ENCODE peak calls at places on chromosome 17, in five cellular contexts. S is mesendoderm, P is HAP-1, V is fibroblast of lung, N is body of pancreas. D is an unnamed sample. For H3K27me3, the result is how much of the 10 kb centered on the place peaks cover.

GRCh38 chr17:82943339-82943738 is 103.5 kb upstream of the ZNF750 start:
- DNase-seq in N (no peak), P (no peak), S (no peak), V (no peak), D (no peak)

GRCh38 chr17:50426814-50427787 is 1.1 kb downstream of the ACSF2 start:
- DNase-seq in N (peak), S (peak), P (peak), V (peak), D (no peak)

GRCh38 chr17:14762736-14763479 is 462.0 kb downstream of the HS3ST3B1 start:
- DNase-seq in P (no peak), N (no peak), S (no peak), V (no peak), D (no peak)

GRCh38 chr17:80855196-80855967 is 136.3 kb upstream of the CHMP6 start:
- DNase-seq in S (no peak), N (no peak), P (no peak), V (no peak), D (no peak)

GRCh38 chr17:76475302-76475701 is 7.9 kb downstream of the AANAT start:
- DNase-seq in V (no peak), N (no peak), P (no peak), S (no peak), D (no peak)

GRCh38 chr17:60827920-60828319 is 150.3 kb downstream of the BCAS3 start:
- DNase-seq in N (no peak), S (no peak), P (no peak), V (no peak), D (no peak)

GRCh38 chr17:56468840-56469239 is 124.7 kb upstream of the NOG start:
- DNase-seq in V (no peak), N (no peak), P (no peak), S (no peak), D (no peak)

GRCh38 chr17:34578016-34578415 is 1.4 kb upstream of the TMEM132E start:
- DNase-seq in P (no peak), V (no peak), S (no peak), N (no peak), D (no peak)

GRCh38 chr17:42305543-42306384 is 17.5 kb downstream of the STAT5A start:
- DNase-seq in S (no peak), P (no peak), V (no peak), N (no peak), D (peak)

GRCh38 chr17:81230043-81230820 is 7.5 kb upstream of the CEP131 start:
- DNase-seq in N (no peak), S (peak), V (no peak), P (peak), D (no peak)

GRCh38 chr17:58531122-58531521 is 16.7 kb upstream of the MTMR4 start:
- DNase-seq in N (no peak), P (no peak), S (no peak), V (no peak), D (no peak)

GRCh38 chr17:19003966-19004600 is 481 bp downstream of the FAM83G start:
- DNase-seq in S (peak), P (peak), V (peak), N (peak), D (peak)

GRCh38 chr17:74862108-74862901 is 2.6 kb upstream of the GRIN2C start:
- DNase-seq in P (peak), N (peak), S (peak), V (no peak), D (peak)

GRCh38 chr17:75361996-75362395 is 43.5 kb downstream of the GRB2 start:
- DNase-seq in P (no peak), S (no peak), V (no peak), N (no peak), D (no peak)

GRCh38 chr17:51499906-51500305 is 239.6 kb downstream of the UTP18 start:
- DNase-seq in S (no peak), P (no peak), V (no peak), N (no peak), D (no peak)

GRCh38 chr17:8887834-8888703 is 20.6 kb upstream of the PIK3R6 start:
- DNase-seq in V (peak), P (peak), N (no peak), S (peak), D (no peak)

GRCh38 chr17:61361084-61361483 is 38.6 kb upstream of the TBX2 start:
- DNase-seq in P (no peak), N (no peak), V (peak), S (no peak), D (no peak)

GRCh38 chr17:28854457-28855382 is at the start of gene ERAL1:
- DNase-seq in N (peak), S (peak), V (peak), P (peak), D (peak)

GRCh38 chr17:70317416-70317815 is 148.1 kb downstream of the KCNJ2 start:
- DNase-seq in P (no peak), V (no peak), S (no peak), N (no peak), D (no peak)

GRCh38 chr17:40598021-40598927 is 33.0 kb upstream of the CCR7 start:
- DNase-seq in P (no peak), V (no peak), S (no peak), N (no peak), D (no peak)

GRCh38 chr17:38701504-38702165 is 3.4 kb upstream of the MLLT6 start:
- DNase-seq in V (peak), P (peak), N (peak), S (peak), D (peak)

GRCh38 chr17:48627625-48628510 is 1.7 kb upstream of the HOXB9 start:
- DNase-seq in P (no peak), V (no peak), S (no peak), N (no peak), D (no peak)

GRCh38 chr17:58357312-58358297 is 5.6 kb upstream of the SUPT4H1 start:
- DNase-seq in S (no peak), N (no peak), P (no peak), V (no peak), D (no peak)

GRCh38 chr17:71203953-71204352 is 916.9 kb upstream of the SOX9 start:
- DNase-seq in V (no peak), N (no peak), S (no peak), P (no peak), D (no peak)

GRCh38 chr17:80774643-80775281 is 216.9 kb upstream of the CHMP6 start:
- DNase-seq in P (no peak), V (no peak), S (no peak), N (no peak), D (no peak)

GRCh38 chr17:16459850-16460550 is 32.0 kb downstream of the LRRC75A start:
- DNase-seq in P (no peak), V (no peak), S (peak), N (peak), D (no peak)

GRCh38 chr17:53724726-53725125 is 98.0 kb upstream of the KIF2B start:
- DNase-seq in P (no peak), V (no peak), N (peak), S (no peak), D (no peak)

GRCh38 chr17:7523033-7523432 is 25.8 kb upstream of the TNFSF12 start:
- DNase-seq in V (no peak), S (peak), P (peak), N (peak), D (peak)

GRCh38 chr17:40452074-40452787 is 9.0 kb downstream of the IGFBP4 start:
- DNase-seq in S (no peak), N (no peak), V (peak), P (no peak), D (no peak)

GRCh38 chr17:9644910-9645751 is at the start of gene USP43:
- DNase-seq in P (peak), V (peak), S (peak), N (peak), D (no peak)

GRCh38 chr17:46741122-46741725 is 77.3 kb downstream of the WNT3 start:
- DNase-seq in P (no peak), N (no peak), V (no peak), S (no peak), D (no peak)

GRCh38 chr17:6800422-6801027 is 24.5 kb downstream of the FBXO39 start:
- DNase-seq in P (no peak), N (no peak), V (no peak), S (peak), D (no peak)

GRCh38 chr17:51059781-51060180 is 60.9 kb downstream of the SPAG9 start:
- DNase-seq in N (no peak), S (no peak), V (peak), P (no peak), D (no peak)

DNA sequence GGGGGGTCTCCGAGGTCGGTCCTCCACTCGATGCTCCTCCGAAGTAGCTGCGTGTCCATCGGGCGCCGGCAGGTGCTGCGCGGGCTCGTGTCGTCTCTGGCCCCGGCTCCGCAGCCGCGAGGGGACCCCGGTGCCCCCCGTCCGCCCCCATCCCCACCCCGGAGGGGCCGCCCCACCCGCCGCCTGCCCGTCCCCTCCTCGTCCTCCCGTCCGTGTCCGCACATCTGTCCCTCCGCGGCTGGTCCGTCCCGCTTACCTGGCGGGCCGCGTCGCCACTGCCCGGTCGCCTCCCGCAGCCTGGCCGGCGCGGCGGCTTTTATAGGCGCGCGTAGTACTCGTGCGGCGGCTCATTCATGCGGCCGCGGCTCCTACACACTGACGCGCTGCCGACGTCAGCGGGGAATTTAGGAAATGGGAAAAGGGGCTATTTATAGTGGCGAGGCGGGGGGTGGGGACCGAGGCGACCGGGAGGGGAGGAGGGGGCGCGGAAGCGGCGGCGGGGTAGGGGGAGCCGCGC is 4.0 kb upstream of the HIC1 start:
- DNase-seq in P (peak), V (peak), N (no peak), S (no peak), D (no peak)
- H3K4me3 ChIP-seq in P (peak), V (no peak), N (no peak), S (no peak), D (no peak)

GRCh38 chr17:36941265-36942021 is 4.2 kb downstream of the LHX1 start:
- DNase-seq in N (no peak), S (no peak), P (no peak), V (no peak), D (peak)

GRCh38 chr17:36942031-36942599 is 4.8 kb downstream of the LHX1 start:
- DNase-seq in V (no peak), N (no peak), P (no peak), S (no peak), D (no peak)

GRCh38 chr17:36944488-36945040 is 4.2 kb upstream of the AATF start:
- DNase-seq in V (no peak), N (no peak), P (no peak), S (no peak), D (no peak)

GRCh38 chr17:36943250-36944220 is 5.2 kb upstream of the AATF start:
- DNase-seq in V (no peak), P (no peak), N (no peak), S (no peak), D (no peak)

GRCh38 chr17:36942631-36943125 is 5.4 kb downstream of the LHX1 start:
- DNase-seq in V (no peak), P (no peak), N (no peak), S (no peak), D (no peak)
- H3K27me3 ChIP-seq in V (half or more), P (under half), N (under half), S (under half), D (under half)

GRCh38 chr17:795276-795675 is 13.1 kb downstream of the MRM3 start:
- DNase-seq in P (no peak), S (no peak), V (no peak), N (no peak), D (no peak)
- H3K4me3 ChIP-seq in P (no peak), S (no peak), V (no peak), N (no peak), D (no peak)

GRCh38 chr17:73283250-73283649 is 21.6 kb upstream of the CPSF4L start:
- DNase-seq in V (no peak), N (no peak), P (no peak), S (no peak), D (no peak)

GRCh38 chr17:73283841-73284282 is 22.2 kb upstream of the CPSF4L start:
- DNase-seq in S (peak), N (no peak), V (no peak), P (peak), D (no peak)

GRCh38 chr17:73280191-73280590 is 18.5 kb upstream of the CPSF4L start:
- DNase-seq in V (no peak), N (no peak), S (no peak), P (no peak), D (no peak)

GRCh38 chr17:73282629-73283028 is 20.9 kb upstream of the CPSF4L start:
- DNase-seq in N (no peak), S (no peak), V (no peak), P (no peak), D (no peak)

DNA sequence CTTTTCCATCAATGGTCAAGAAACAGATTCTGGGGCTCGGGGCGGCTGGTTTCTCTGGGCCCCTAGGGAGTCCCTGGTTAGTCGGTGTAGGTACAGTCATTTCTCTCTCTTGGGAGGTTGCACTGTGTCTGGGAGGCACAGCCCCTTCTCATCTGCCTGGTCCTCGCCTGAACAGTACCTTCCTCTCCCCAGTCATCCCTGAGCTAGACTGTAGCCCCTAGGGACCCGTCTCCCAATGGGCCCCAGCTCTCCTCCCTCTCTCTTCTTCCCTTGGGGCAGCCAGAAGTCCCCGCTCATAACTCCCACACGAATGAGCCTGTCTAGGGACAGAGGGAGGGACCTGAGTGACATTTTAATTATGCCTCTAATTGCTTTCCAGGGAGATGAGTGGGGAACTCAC is 20.2 kb upstream of the CPSF4L start:
- DNase-seq in S (no peak), P (no peak), N (no peak), V (no peak), D (no peak)
- H3K27me3 ChIP-seq in S (under half), P (under half), N (under half), V (under half), D (under half)

DNA sequence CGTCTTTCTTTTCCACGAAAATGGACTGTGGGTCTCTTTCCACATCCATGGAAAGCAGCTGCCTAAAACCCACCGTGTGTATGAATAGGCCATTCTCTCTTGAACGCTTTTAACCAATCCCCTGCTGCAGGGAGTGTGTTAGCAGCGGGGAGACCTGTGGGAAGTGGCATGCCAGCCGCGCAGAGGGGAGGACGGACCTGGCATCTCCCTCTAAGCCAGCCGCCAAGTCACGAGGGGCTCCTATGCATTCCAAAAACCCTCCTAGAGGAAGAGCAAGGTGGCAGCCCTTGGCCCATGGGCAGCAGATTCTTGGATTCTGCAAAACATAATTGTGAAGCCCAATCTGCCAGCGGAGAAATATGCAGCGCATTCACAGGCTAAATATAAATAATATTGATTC is 15.4 kb downstream of the RBFOX3 start:
- DNase-seq in P (no peak), N (no peak), V (no peak), S (no peak), D (no peak)
- H3K4me3 ChIP-seq in P (no peak), N (no peak), V (no peak), S (no peak), D (no peak)

DNA sequence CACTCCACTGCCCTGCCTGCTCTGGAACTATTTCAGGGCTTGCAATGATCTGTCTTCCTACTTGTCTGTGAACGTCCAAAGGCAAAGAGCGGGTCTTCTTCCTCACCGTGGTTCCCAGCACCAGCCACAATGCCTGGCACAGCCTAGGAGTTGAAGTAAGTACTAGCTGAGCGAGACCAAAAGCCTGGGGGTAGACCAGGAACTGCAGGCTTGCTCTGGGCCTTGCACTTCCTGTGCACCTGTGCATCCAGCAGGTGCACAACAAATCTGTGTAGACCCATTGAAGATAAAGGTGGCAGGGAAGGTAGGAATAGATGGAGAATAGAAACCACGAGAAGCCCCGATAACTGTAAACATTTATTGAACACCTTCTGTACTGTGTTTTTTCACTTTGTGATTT is 4.7 kb downstream of the FAM171A2 start:
- DNase-seq in N (no peak), V (no peak), P (no peak), S (no peak), D (no peak)
- H3K27me3 ChIP-seq in N (under half), V (under half), P (under half), S (under half), D (under half)

GRCh38 chr17:146546-146945 is 9.2 kb downstream of the SCGB1C2 start:
- DNase-seq in N (no peak), V (no peak), S (peak), P (peak), D (peak)
- H3K4me3 ChIP-seq in N (no peak), V (no peak), S (no peak), P (no peak), D (no peak)

D was measured in naive thymus-derived CD4-positive, alpha-beta T cell.